ENCODE peak calls at places on chromosome 11, in five cellular contexts. M is kidney, O is H1, I is neuronal stem cell, B is mesendoderm. Q is an unnamed sample. For H3K4me1, the result is how much of the 10 kb centered on the place peaks cover.

GRCh38 chr11:107050126-107050525 is 31.9 kb upstream of the GUCY1A2 start:
- DNase-seq in M (no peak), O (no peak), I (no peak), B (no peak), Q (no peak)

GRCh38 chr11:12841946-12842630 is 167.0 kb upstream of the RASSF10 start:
- DNase-seq in M (no peak), O (no peak), I (no peak), B (peak), Q (peak)

GRCh38 chr11:3121416-3121815 is 43.7 kb downstream of the OSBPL5 start:
- DNase-seq in M (peak), O (no peak), I (no peak), B (no peak), Q (no peak)

GRCh38 chr11:82703796-82704195 is 29.9 kb downstream of the FAM181B start:
- DNase-seq in M (no peak), O (no peak), I (no peak), B (peak), Q (no peak)

GRCh38 chr11:134932761-134933160 is 520.7 kb upstream of the B3GAT1 start:
- DNase-seq in M (no peak), O (no peak), I (no peak), B (no peak), Q (no peak)

GRCh38 chr11:134843735-134844134 is 431.7 kb upstream of the B3GAT1 start:
- DNase-seq in M (no peak), O (no peak), I (no peak), B (no peak), Q (no peak)

GRCh38 chr11:57644748-57645715 is 4.7 kb downstream of the YPEL4 start:
- DNase-seq in M (peak), O (no peak), I (peak), B (peak), Q (peak)

GRCh38 chr11:120648706-120649250 is 137.2 kb downstream of the GRIK4 start:
- DNase-seq in M (no peak), O (no peak), I (no peak), B (no peak), Q (no peak)

GRCh38 chr11:77223797-77224196 is 77.7 kb downstream of the GDPD4 start:
- DNase-seq in M (no peak), O (no peak), I (no peak), B (no peak), Q (no peak)

GRCh38 chr11:31421840-31422239 is 52.2 kb downstream of the DNAJC24 start:
- DNase-seq in M (no peak), O (no peak), I (peak), B (no peak), Q (peak)

GRCh38 chr11:119800619-119801018 is 71.6 kb upstream of the NECTIN1 start:
- DNase-seq in M (peak), O (no peak), I (no peak), B (no peak), Q (no peak)

GRCh38 chr11:8810331-8811301 is 100.4 kb upstream of the AKIP1 start:
- DNase-seq in M (peak), O (no peak), I (peak), B (peak), Q (peak)
- H3K9ac ChIP-seq in M (peak), O (peak), I (peak), B (peak), Q (no peak)

GRCh38 chr11:128739589-128739988 is 45.7 kb downstream of the FLI1 start:
- DNase-seq in M (no peak), O (no peak), I (no peak), B (no peak), Q (no peak)

GRCh38 chr11:128737704-128738103 is 43.8 kb downstream of the FLI1 start:
- DNase-seq in M (no peak), O (no peak), I (no peak), B (no peak), Q (no peak)

GRCh38 chr11:128735935-128736610 is 42.2 kb downstream of the FLI1 start:
- DNase-seq in M (no peak), O (no peak), I (no peak), B (peak), Q (no peak)

GRCh38 chr11:128741511-128741910 is 47.6 kb downstream of the FLI1 start:
- DNase-seq in M (no peak), O (no peak), I (no peak), B (peak), Q (no peak)

DNA sequence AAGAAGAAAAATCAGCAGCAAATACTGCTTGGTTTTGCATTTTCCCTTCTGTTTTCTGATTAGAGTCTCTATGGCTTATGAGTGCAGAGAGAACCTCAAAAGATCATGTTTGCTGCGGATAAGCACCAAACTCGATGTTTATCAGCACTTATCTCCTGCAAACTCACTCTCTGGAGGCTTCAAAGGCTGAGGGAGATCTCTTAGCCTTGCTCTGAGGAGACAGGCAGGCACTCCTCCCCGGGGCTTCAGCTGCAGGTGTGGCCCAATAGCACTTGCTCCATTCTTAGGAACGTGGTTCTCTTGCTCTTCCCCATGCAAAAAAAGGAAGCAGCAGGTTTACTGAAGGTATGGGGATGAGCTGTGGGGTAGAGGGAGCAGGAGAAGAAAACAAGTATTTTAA is 45.1 kb downstream of the FLI1 start:
- DNase-seq in M (no peak), O (no peak), I (no peak), B (no peak), Q (no peak)
- H3K4me1 ChIP-seq in M (under half), O (under half), I (under half), B (under half), Q (under half)

GRCh38 chr11:10414659-10415058 is 40.4 kb upstream of the AMPD3 start:
- DNase-seq in M (peak), O (no peak), I (no peak), B (peak), Q (no peak)
- H3K9ac ChIP-seq in M (no peak), O (no peak), I (no peak), B (no peak), Q (no peak)

GRCh38 chr11:44005956-44006355 is 41.8 kb upstream of the ACCSL start:
- DNase-seq in M (no peak), O (no peak), I (no peak), B (no peak), Q (no peak)

GRCh38 chr11:44003736-44004451 is 43.9 kb upstream of the ACCSL start:
- DNase-seq in M (no peak), O (no peak), I (no peak), B (no peak), Q (no peak)

GRCh38 chr11:44002191-44003093 is 45.3 kb upstream of the ACCSL start:
- DNase-seq in M (no peak), O (no peak), I (no peak), B (no peak), Q (no peak)

GRCh38 chr11:44005076-44005800 is 42.5 kb upstream of the ACCSL start:
- DNase-seq in M (peak), O (no peak), I (peak), B (no peak), Q (peak)

DNA sequence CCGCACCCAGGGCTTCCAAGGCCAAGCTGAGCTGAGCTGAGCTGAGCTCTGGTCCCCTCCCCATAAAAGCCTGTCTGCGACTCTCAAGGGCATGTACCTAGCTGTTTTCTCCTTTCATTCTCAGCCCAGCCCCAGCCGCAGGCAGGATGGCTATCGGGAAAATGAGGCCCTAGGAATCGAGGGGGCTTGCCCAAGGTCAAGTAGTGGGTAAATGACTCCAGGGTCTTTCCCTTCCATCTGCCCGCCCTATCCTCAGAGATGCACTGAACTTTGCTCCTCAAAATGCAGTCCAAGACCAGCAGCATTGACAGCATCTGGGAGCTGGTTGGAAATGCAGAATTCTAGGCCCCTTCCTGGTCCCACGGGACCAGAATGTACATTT is 43.3 kb upstream of the ACCSL start:
- DNase-seq in M (no peak), O (no peak), I (no peak), B (no peak), Q (no peak)
- H3K4me1 ChIP-seq in M (under half), O (under half), I (under half), B (under half), Q (under half)